ENCODE peak calls at places on chromosomes 5 and 9, in four cellular contexts. T is GM12878, W is A172, G is HTR-8/SVneo. L is an unnamed sample.

GRCh38 chr9:24090566-24090965 is 264.5 kb upstream of the ELAVL2 start:
- DNase-seq in G (no peak), T (no peak), W (no peak), L (peak)

GRCh38 chr5:38540348-38540747 is 16.1 kb downstream of the LIFR start:
- DNase-seq in G (no peak), T (no peak), W (no peak), L (no peak)

GRCh38 chr5:168765220-168766037 is 186.3 kb upstream of the PANK3 start:
- DNase-seq in T (no peak), W (no peak), G (no peak), L (no peak)

GRCh38 chr5:151670953-151671636 is 15.6 kb downstream of the SPARC start:
- DNase-seq in T (no peak), G (no peak), W (peak), L (no peak)

GRCh38 chr9:108296056-108296455 is 559.7 kb downstream of the ACTL7B start:
- DNase-seq in W (peak), G (no peak), T (no peak), L (no peak)

GRCh38 chr9:2663886-2664674 is 42.5 kb downstream of the VLDLR start:
- DNase-seq in T (no peak), W (no peak), G (no peak), L (no peak)

GRCh38 chr9:109110326-109111014 is 9.3 kb downstream of the TMEM245 start:
- DNase-seq in W (peak), G (no peak), T (no peak), L (no peak)

GRCh38 chr9:119153402-119153801 is 215.8 kb downstream of the BRINP1 start:
- DNase-seq in G (no peak), W (no peak), T (no peak), L (no peak)

GRCh38 chr9:95250462-95251058 is 66.9 kb downstream of the FANCC start:
- DNase-seq in T (no peak), W (no peak), G (no peak), L (no peak)

GRCh38 chr9:98594551-98595160 is 114.1 kb downstream of the GABBR2 start:
- DNase-seq in T (no peak), W (no peak), G (no peak), L (no peak)

GRCh38 chr9:130268521-130269131 is 3.1 kb downstream of the HMCN2 start:
- DNase-seq in T (no peak), G (no peak), W (no peak), L (no peak)

GRCh38 chr9:100534401-100534800 is 43.5 kb upstream of the CAVIN4 start:
- DNase-seq in T (no peak), G (no peak), W (no peak), L (no peak)

GRCh38 chr9:253539-253938 is 38.9 kb downstream of the DOCK8 start:
- DNase-seq in W (no peak), G (no peak), T (no peak), L (no peak)

GRCh38 chr5:133775584-133776304 is 163.4 kb upstream of the FSTL4 start:
- DNase-seq in G (no peak), T (no peak), W (no peak), L (no peak)

GRCh38 chr5:68884144-68884754 is 209.6 kb upstream of the SLC30A5 start:
- DNase-seq in W (no peak), G (no peak), T (no peak), L (no peak)

GRCh38 chr9:7545766-7546165 is 253.8 kb downstream of the DMAC1 start:
- DNase-seq in G (no peak), T (no peak), W (no peak), L (no peak)

GRCh38 chr5:176360894-176361436 is 599 bp downstream of the KIAA1191 start:
- DNase-seq in G (peak), T (no peak), W (no peak), L (no peak)

GRCh38 chr9:95003694-95004451 is 277.4 kb downstream of the AOPEP start:
- DNase-seq in T (no peak), W (peak), G (peak), L (peak)

GRCh38 chr5:114649878-114650277 is 288.0 kb downstream of the KCNN2 start:
- DNase-seq in G (no peak), T (no peak), W (no peak), L (no peak)

GRCh38 chr5:14503017-14503680 is 78.4 kb upstream of the OTULINL start:
- DNase-seq in W (no peak), T (no peak), G (no peak), L (no peak)

GRCh38 chr5:65030056-65030455 is 261.3 kb downstream of the CWC27 start:
- DNase-seq in T (no peak), G (no peak), W (no peak), L (no peak)

GRCh38 chr9:125842215-125842614 is 95.0 kb downstream of the PBX3 start:
- DNase-seq in W (no peak), G (no peak), T (no peak), L (no peak)

GRCh38 chr9:78786794-78787193 is 489.9 kb downstream of the PSAT1 start:
- DNase-seq in W (peak), T (no peak), G (peak), L (no peak)

GRCh38 chr9:130980526-130980925 is 28.4 kb upstream of the LAMC3 start:
- DNase-seq in W (no peak), T (no peak), G (no peak), L (no peak)

GRCh38 chr9:131276107-131276888 is at the start of gene FAM78A:
- DNase-seq in T (no peak), G (no peak), W (no peak), L (no peak)

GRCh38 chr5:138662599-138662998 is 87.4 kb upstream of the HSPA9 start:
- DNase-seq in W (peak), T (no peak), G (no peak), L (no peak)

GRCh38 chr9:107750741-107751521 is 261.4 kb upstream of the KLF4 start:
- DNase-seq in T (no peak), G (peak), W (peak), L (peak)

GRCh38 chr5:167945542-167946384 is 345.7 kb upstream of the WWC1 start:
- DNase-seq in W (peak), T (no peak), G (peak), L (no peak)

GRCh38 chr9:89383030-89383720 is 64.9 kb downstream of the SECISBP2 start:
- DNase-seq in T (no peak), G (no peak), W (no peak), L (no peak)

GRCh38 chr5:42995152-42995751 is 44.9 kb downstream of the ANXA2R start:
- DNase-seq in G (no peak), T (no peak), W (no peak), L (no peak)

GRCh38 chr5:127228540-127229184 is 61.9 kb upstream of the MEGF10 start:
- DNase-seq in T (no peak), G (no peak), W (no peak), L (no peak)

GRCh38 chr5:36787365-36787764 is 89.2 kb upstream of the NIPBL start:
- DNase-seq in W (no peak), T (no peak), G (no peak), L (no peak)

GRCh38 chr9:88041447-88041846 is 67.1 kb upstream of the CDK20 start:
- DNase-seq in G (no peak), T (no peak), W (no peak), L (no peak)

GRCh38 chr9:75455444-75455921 is 367.2 kb downstream of the OSTF1 start:
- DNase-seq in G (no peak), T (peak), W (no peak), L (no peak)

L was measured in LoVo.